ENCODE peak calls at places on chromosome 15, in seven cellular contexts. One of them, this sample, is unnamed.

GRCh38 chr15:72342385-72342784 is 22.4 kb upstream of the CELF6 start:
- DNase-seq in NCI-H1436: peak
- DNase-seq in SJSA1: no peak
- DNase-seq in RWPE1: no peak
- DNase-seq in dermis blood vessel endothelial cell: peak
- DNase-seq in pons: no peak
- DNase-seq in glutamatergic neuron: peak
- DNase-seq in this sample: peak

GRCh38 chr15:83855956-83856355 is 202.0 kb downstream of the ADAMTSL3 start:
- DNase-seq in dermis blood vessel endothelial cell: no peak
- DNase-seq in SJSA1: no peak
- DNase-seq in glutamatergic neuron: no peak
- DNase-seq in pons: no peak
- DNase-seq in RWPE1: no peak
- DNase-seq in NCI-H1436: no peak
- DNase-seq in this sample: no peak

GRCh38 chr15:95247068-95247984 is 1016.0 kb downstream of the MCTP2 start:
- DNase-seq in dermis blood vessel endothelial cell: peak
- DNase-seq in pons: no peak
- DNase-seq in SJSA1: peak
- DNase-seq in glutamatergic neuron: no peak
- DNase-seq in RWPE1: peak
- DNase-seq in NCI-H1436: no peak
- DNase-seq in this sample: no peak

GRCh38 chr15:67253517-67254237 is 784 bp downstream of the AAGAB start:
- DNase-seq in glutamatergic neuron: no peak
- DNase-seq in dermis blood vessel endothelial cell: no peak
- DNase-seq in RWPE1: peak
- DNase-seq in NCI-H1436: no peak
- DNase-seq in SJSA1: peak
- DNase-seq in pons: peak
- DNase-seq in this sample: peak

GRCh38 chr15:100671124-100671680 is 68.8 kb downstream of the ASB7 start:
- DNase-seq in SJSA1: no peak
- DNase-seq in NCI-H1436: no peak
- DNase-seq in RWPE1: no peak
- DNase-seq in glutamatergic neuron: no peak
- DNase-seq in dermis blood vessel endothelial cell: no peak
- DNase-seq in pons: no peak
- DNase-seq in this sample: no peak

GRCh38 chr15:58329781-58330467 is 101.9 kb upstream of the LIPC start:
- DNase-seq in dermis blood vessel endothelial cell: no peak
- DNase-seq in RWPE1: no peak
- DNase-seq in pons: no peak
- DNase-seq in SJSA1: no peak
- DNase-seq in NCI-H1436: no peak
- DNase-seq in glutamatergic neuron: no peak
- DNase-seq in this sample: no peak

GRCh38 chr15:93029613-93030429 is 59.2 kb downstream of the RGMA start:
- DNase-seq in NCI-H1436: no peak
- DNase-seq in glutamatergic neuron: peak
- DNase-seq in dermis blood vessel endothelial cell: peak
- DNase-seq in SJSA1: no peak
- DNase-seq in RWPE1: no peak
- DNase-seq in pons: no peak
- DNase-seq in this sample: no peak

GRCh38 chr15:85397151-85397550 is 16.7 kb downstream of the AKAP13 start:
- DNase-seq in SJSA1: no peak
- DNase-seq in NCI-H1436: no peak
- DNase-seq in dermis blood vessel endothelial cell: no peak
- DNase-seq in glutamatergic neuron: no peak
- DNase-seq in RWPE1: no peak
- DNase-seq in pons: no peak
- DNase-seq in this sample: no peak

GRCh38 chr15:84151205-84151931 is 84.2 kb upstream of the GOLGA6L4 start:
- DNase-seq in pons: no peak
- DNase-seq in glutamatergic neuron: no peak
- DNase-seq in SJSA1: no peak
- DNase-seq in NCI-H1436: no peak
- DNase-seq in dermis blood vessel endothelial cell: no peak
- DNase-seq in RWPE1: no peak
- DNase-seq in this sample: no peak

GRCh38 chr15:29570121-29570930 is 251.9 kb downstream of the TJP1 start:
- DNase-seq in glutamatergic neuron: peak
- DNase-seq in dermis blood vessel endothelial cell: peak
- DNase-seq in NCI-H1436: no peak
- DNase-seq in SJSA1: no peak
- DNase-seq in RWPE1: no peak
- DNase-seq in pons: no peak
- DNase-seq in this sample: peak

GRCh38 chr15:90539789-90540188 is 10.1 kb downstream of the CRTC3 start:
- DNase-seq in SJSA1: no peak
- DNase-seq in pons: no peak
- DNase-seq in dermis blood vessel endothelial cell: no peak
- DNase-seq in glutamatergic neuron: no peak
- DNase-seq in NCI-H1436: no peak
- DNase-seq in RWPE1: no peak
- DNase-seq in this sample: no peak

GRCh38 chr15:72050700-72051099 is 67.2 kb downstream of the MYO9A start:
- DNase-seq in pons: no peak
- DNase-seq in SJSA1: no peak
- DNase-seq in NCI-H1436: no peak
- DNase-seq in dermis blood vessel endothelial cell: no peak
- DNase-seq in glutamatergic neuron: no peak
- DNase-seq in RWPE1: no peak
- DNase-seq in this sample: no peak

GRCh38 chr15:51234181-51234927 is 104.0 kb downstream of the CYP19A1 start:
- DNase-seq in RWPE1: no peak
- DNase-seq in SJSA1: no peak
- DNase-seq in glutamatergic neuron: no peak
- DNase-seq in pons: no peak
- DNase-seq in NCI-H1436: peak
- DNase-seq in dermis blood vessel endothelial cell: no peak
- DNase-seq in this sample: no peak

GRCh38 chr15:61003683-61004299 is 225.3 kb downstream of the RORA start:
- DNase-seq in SJSA1: no peak
- DNase-seq in dermis blood vessel endothelial cell: no peak
- DNase-seq in RWPE1: no peak
- DNase-seq in glutamatergic neuron: no peak
- DNase-seq in NCI-H1436: no peak
- DNase-seq in pons: peak
- DNase-seq in this sample: no peak

GRCh38 chr15:98765610-98766009 is 117.3 kb downstream of the IGF1R start:
- DNase-seq in RWPE1: no peak
- DNase-seq in NCI-H1436: no peak
- DNase-seq in pons: no peak
- DNase-seq in glutamatergic neuron: no peak
- DNase-seq in dermis blood vessel endothelial cell: no peak
- DNase-seq in SJSA1: no peak
- DNase-seq in this sample: no peak

GRCh38 chr15:55360256-55360655 is 41.2 kb downstream of the PIGB start:
- DNase-seq in pons: no peak
- DNase-seq in dermis blood vessel endothelial cell: peak
- DNase-seq in RWPE1: no peak
- DNase-seq in glutamatergic neuron: no peak
- DNase-seq in SJSA1: no peak
- DNase-seq in NCI-H1436: no peak
- DNase-seq in this sample: no peak

GRCh38 chr15:25785643-25786029 is 77.5 kb downstream of the ATP10A start:
- DNase-seq in pons: no peak
- DNase-seq in dermis blood vessel endothelial cell: no peak
- DNase-seq in glutamatergic neuron: no peak
- DNase-seq in SJSA1: no peak
- DNase-seq in RWPE1: no peak
- DNase-seq in NCI-H1436: no peak
- DNase-seq in this sample: no peak

GRCh38 chr15:24945711-24946110 is 9.1 kb upstream of the SNRPN start:
- DNase-seq in NCI-H1436: no peak
- DNase-seq in glutamatergic neuron: no peak
- DNase-seq in pons: no peak
- DNase-seq in RWPE1: no peak
- DNase-seq in SJSA1: no peak
- DNase-seq in dermis blood vessel endothelial cell: no peak
- DNase-seq in this sample: no peak

GRCh38 chr15:81111510-81112375 is 22.3 kb upstream of the CFAP161 start:
- DNase-seq in glutamatergic neuron: no peak
- DNase-seq in SJSA1: no peak
- DNase-seq in dermis blood vessel endothelial cell: no peak
- DNase-seq in pons: no peak
- DNase-seq in NCI-H1436: no peak
- DNase-seq in RWPE1: peak
- DNase-seq in this sample: no peak

GRCh38 chr15:101424984-101425383 is 64.5 kb downstream of the PCSK6 start:
- DNase-seq in RWPE1: no peak
- DNase-seq in NCI-H1436: no peak
- DNase-seq in SJSA1: no peak
- DNase-seq in pons: no peak
- DNase-seq in dermis blood vessel endothelial cell: no peak
- DNase-seq in glutamatergic neuron: no peak
- DNase-seq in this sample: no peak

GRCh38 chr15:40856736-40857135 is 12.9 kb downstream of the SPINT1 start:
- DNase-seq in pons: no peak
- DNase-seq in SJSA1: no peak
- DNase-seq in NCI-H1436: no peak
- DNase-seq in glutamatergic neuron: no peak
- DNase-seq in RWPE1: no peak
- DNase-seq in dermis blood vessel endothelial cell: no peak
- DNase-seq in this sample: no peak

GRCh38 chr15:51629612-51630011 is 7.0 kb upstream of the DMXL2 start:
- DNase-seq in glutamatergic neuron: no peak
- DNase-seq in SJSA1: no peak
- DNase-seq in dermis blood vessel endothelial cell: no peak
- DNase-seq in NCI-H1436: no peak
- DNase-seq in RWPE1: no peak
- DNase-seq in pons: peak
- DNase-seq in this sample: no peak

GRCh38 chr15:80482686-80483085 is 78.5 kb downstream of the ARNT2 start:
- DNase-seq in SJSA1: no peak
- DNase-seq in pons: no peak
- DNase-seq in glutamatergic neuron: no peak
- DNase-seq in dermis blood vessel endothelial cell: no peak
- DNase-seq in NCI-H1436: no peak
- DNase-seq in RWPE1: no peak
- DNase-seq in this sample: no peak

GRCh38 chr15:101613130-101614000 is 38.8 kb downstream of the TM2D3 start:
- DNase-seq in SJSA1: no peak
- DNase-seq in RWPE1: peak
- DNase-seq in dermis blood vessel endothelial cell: no peak
- DNase-seq in NCI-H1436: peak
- DNase-seq in glutamatergic neuron: peak
- DNase-seq in pons: peak
- DNase-seq in this sample: peak

GRCh38 chr15:89164712-89165211 is 56.6 kb downstream of the RLBP1 start:
- DNase-seq in glutamatergic neuron: no peak
- DNase-seq in SJSA1: no peak
- DNase-seq in pons: no peak
- DNase-seq in RWPE1: no peak
- DNase-seq in dermis blood vessel endothelial cell: no peak
- DNase-seq in NCI-H1436: no peak
- DNase-seq in this sample: no peak

GRCh38 chr15:92796163-92796611 is 103.9 kb upstream of the CHD2 start:
- DNase-seq in pons: no peak
- DNase-seq in SJSA1: no peak
- DNase-seq in glutamatergic neuron: no peak
- DNase-seq in dermis blood vessel endothelial cell: no peak
- DNase-seq in RWPE1: no peak
- DNase-seq in NCI-H1436: no peak
- DNase-seq in this sample: no peak

GRCh38 chr15:98232761-98233160 is 272.3 kb downstream of the ARRDC4 start:
- DNase-seq in SJSA1: no peak
- DNase-seq in RWPE1: no peak
- DNase-seq in dermis blood vessel endothelial cell: no peak
- DNase-seq in glutamatergic neuron: no peak
- DNase-seq in NCI-H1436: no peak
- DNase-seq in pons: no peak
- DNase-seq in this sample: no peak

GRCh38 chr15:48855501-48856440 is 22.2 kb upstream of the EID1 start:
- DNase-seq in SJSA1: peak
- DNase-seq in pons: peak
- DNase-seq in RWPE1: peak
- DNase-seq in dermis blood vessel endothelial cell: peak
- DNase-seq in NCI-H1436: no peak
- DNase-seq in glutamatergic neuron: no peak
- DNase-seq in this sample: no peak

GRCh38 chr15:68704496-68705021 is 116.1 kb downstream of the ANP32A start:
- DNase-seq in dermis blood vessel endothelial cell: peak
- DNase-seq in pons: no peak
- DNase-seq in NCI-H1436: no peak
- DNase-seq in SJSA1: no peak
- DNase-seq in RWPE1: no peak
- DNase-seq in glutamatergic neuron: no peak
- DNase-seq in this sample: no peak

GRCh38 chr15:42800731-42801474 is 64.0 kb upstream of the CDAN1 start:
- DNase-seq in glutamatergic neuron: no peak
- DNase-seq in NCI-H1436: no peak
- DNase-seq in dermis blood vessel endothelial cell: peak
- DNase-seq in RWPE1: no peak
- DNase-seq in SJSA1: no peak
- DNase-seq in pons: no peak
- DNase-seq in this sample: no peak